ENCODE peak calls at places on chromosomes 7 and 10, in four cellular contexts. K is occipital lobe, B is naive B cell, G is posterior cingulate gyrus. T is an unnamed sample.

GRCh38 chr10:118209215-118209614 is 132.9 kb downstream of the FAM204A start:
- DNase-seq in K (peak; percentile 6), G (peak; percentile 56), B (no peak), T (peak; percentile 28)

GRCh38 chr7:8871716-8872115 is 438.3 kb downstream of the NXPH1 start:
- DNase-seq in G (no peak), K (no peak), B (no peak), T (no peak)

GRCh38 chr7:80277434-80278427 is 143.1 kb downstream of the GNAI1 start:
- DNase-seq in G (no peak), B (no peak), K (no peak), T (no peak)

GRCh38 chr10:117226813-117227451 is 14.0 kb upstream of the SLC18A2 start:
- DNase-seq in K (no peak), B (no peak), G (no peak), T (no peak)

GRCh38 chr10:61140765-61141392 is 196.9 kb upstream of the RHOBTB1 start:
- DNase-seq in B (peak; percentile 31), G (peak; percentile 34), K (peak; percentile 12), T (no peak)

GRCh38 chr7:85159003-85159402 is 27.9 kb downstream of the SEMA3D start:
- DNase-seq in K (no peak), B (no peak), G (no peak), T (no peak)

GRCh38 chr7:29398011-29398410 is 165.6 kb upstream of the PRR15 start:
- DNase-seq in B (no peak), K (no peak), G (no peak), T (no peak)

GRCh38 chr10:70270952-70271351 is 12.9 kb downstream of the NPFFR1 start:
- DNase-seq in B (no peak), K (no peak), G (no peak), T (no peak)

GRCh38 chr10:46222364-46222935 is 64.3 kb upstream of the ANTXRL start:
- DNase-seq in B (no peak), G (no peak), K (no peak), T (no peak)

GRCh38 chr7:69845721-69846495 is 247.6 kb downstream of the AUTS2 start:
- DNase-seq in B (no peak), K (no peak), G (no peak), T (no peak)

GRCh38 chr10:72276013-72276387 is 2.3 kb downstream of the DDIT4 start:
- DNase-seq in K (no peak), G (no peak), B (no peak), T (peak; percentile 26)

GRCh38 chr7:157457355-157458253 is 120.8 kb downstream of the DNAJB6 start:
- DNase-seq in G (no peak), B (no peak), K (no peak), T (no peak)

GRCh38 chr7:92695308-92696261 is 105.4 kb upstream of the FAM133B start:
- DNase-seq in G (peak; percentile 43), B (no peak), K (peak; percentile 15), T (no peak)

GRCh38 chr10:484925-485661 is 204.4 kb downstream of the DIP2C start:
- DNase-seq in K (no peak), B (peak; percentile 42), G (no peak), T (no peak)

GRCh38 chr7:42348071-42348470 is 111.1 kb upstream of the GLI3 start:
- DNase-seq in G (no peak), K (no peak), B (no peak), T (no peak)

GRCh38 chr7:99224263-99224947 is 16.5 kb upstream of the KPNA7 start:
- DNase-seq in B (no peak), G (no peak), K (no peak), T (no peak)

GRCh38 chr10:12981570-12981969 is 19.9 kb downstream of the CCDC3 start:
- DNase-seq in K (no peak), G (no peak), B (no peak), T (no peak)

GRCh38 chr10:71731791-71732190 is 12.2 kb upstream of the C10orf105 start:
- DNase-seq in B (no peak), K (no peak), G (no peak), T (no peak)

GRCh38 chr10:14571866-14572507 is 202.7 kb downstream of the FAM107B start:
- DNase-seq in B (no peak), G (peak; percentile 72), K (peak; percentile 37), T (peak; percentile 72)

GRCh38 chr10:33801705-33802104 is 467.2 kb upstream of the NRP1 start:
- DNase-seq in B (no peak), G (no peak), K (no peak), T (no peak)

T was measured in anterior cingulate cortex.